ENCODE peak calls at places on chromosomes 11 and 22, in nine cellular contexts. R is endothelial cell of umbilical vein; D is lower lobe of right lung; J is CD8-positive, alpha-beta T cell; H is neural progenitor cell; B is endodermal cell; F is thoracic aorta; I is kidney; S is K562. Y is an unnamed sample.

GRCh38 chr11:69293819-69294505 is at the start of gene MYEOV:
- DNase-seq in R (peak; percentile 47), D (peak; percentile 59), J (no peak), H (peak; percentile 29), B (peak; percentile 93), F (no peak), I (peak; percentile 69), S (peak; percentile 98), Y (no peak)

GRCh38 chr22:48842583-48842945 is 985.1 kb downstream of the BRD1 start:
- DNase-seq in R (no peak), D (no peak), J (no peak), H (no peak), B (no peak), F (no peak), I (peak; percentile 53), S (no peak), Y (no peak)

GRCh38 chr11:22510741-22511140 is 114.9 kb downstream of the FANCF start:
- DNase-seq in R (no peak), D (no peak), J (no peak), H (no peak), B (no peak), F (no peak), I (no peak), S (no peak), Y (no peak)

GRCh38 chr22:41848468-41848867 is 15.6 kb downstream of the SREBF2 start:
- DNase-seq in R (no peak), D (peak; percentile 88), J (no peak), H (no peak), B (no peak), F (no peak), I (no peak), S (no peak), Y (no peak)

GRCh38 chr22:31332886-31333285 is 13.3 kb downstream of the PATZ1 start:
- DNase-seq in R (no peak), D (no peak), J (no peak), H (no peak), B (no peak), F (no peak), I (no peak), S (no peak), Y (no peak)

GRCh38 chr11:27642954-27643353 is 57.3 kb downstream of the BDNF start:
- DNase-seq in R (no peak), D (no peak), J (no peak), H (no peak), B (peak; percentile 24), F (no peak), I (no peak), S (no peak), Y (no peak)

GRCh38 chr11:107549954-107550285 is 15.6 kb downstream of the ALKBH8 start:
- DNase-seq in R (no peak), D (no peak), J (no peak), H (no peak), B (no peak), F (no peak), I (no peak), S (no peak), Y (no peak)

GRCh38 chr22:38775656-38776055 is 18.3 kb downstream of the DNAL4 start:
- DNase-seq in R (no peak), D (no peak), J (no peak), H (no peak), B (no peak), F (no peak), I (no peak), S (no peak), Y (no peak)

GRCh38 chr11:74466916-74467885 is at the start of gene KCNE3:
- DNase-seq in R (peak; percentile 13), D (peak; percentile 77), J (no peak), H (peak; percentile 40), B (peak; percentile 87), F (no peak), I (peak; percentile 86), S (peak; percentile 87), Y (no peak)

GRCh38 chr11:25981998-25982397 is 349.9 kb upstream of the ANO3 start:
- DNase-seq in R (peak; percentile 72), D (no peak), J (no peak), H (peak; percentile 65), B (no peak), F (no peak), I (no peak), S (no peak), Y (no peak)

GRCh38 chr11:111176603-111177002 is 68.9 kb upstream of the POU2AF2 start:
- DNase-seq in R (no peak), D (no peak), J (no peak), H (no peak), B (no peak), F (no peak), I (no peak), S (no peak), Y (no peak)

GRCh38 chr11:19237813-19238212 is 2.9 kb downstream of the E2F8 start:
- DNase-seq in R (no peak), D (no peak), J (no peak), H (no peak), B (no peak), F (no peak), I (no peak), S (no peak), Y (no peak)

GRCh38 chr11:82899191-82899820 is 924 bp downstream of the PRCP start:
- DNase-seq in R (peak; percentile 29), D (no peak), J (no peak), H (no peak), B (no peak), F (no peak), I (no peak), S (no peak), Y (no peak)

GRCh38 chr22:37283393-37283937 is 1.2 kb downstream of the CYTH4 start:
- DNase-seq in R (no peak), D (no peak), J (peak; percentile 80), H (no peak), B (no peak), F (no peak), I (no peak), S (no peak), Y (no peak)

GRCh38 chr11:60347084-60347797 is 20.2 kb downstream of the MS4A6E start:
- DNase-seq in R (no peak), D (no peak), J (no peak), H (no peak), B (no peak), F (no peak), I (no peak), S (no peak), Y (no peak)

GRCh38 chr11:9691865-9692264 is 28.0 kb downstream of the SWAP70 start:
- DNase-seq in R (peak; percentile 62), D (no peak), J (no peak), H (no peak), B (no peak), F (no peak), I (no peak), S (no peak), Y (no peak)

GRCh38 chr22:23550049-23550650 is 29.9 kb downstream of the IGLL1 start:
- DNase-seq in R (no peak), D (no peak), J (no peak), H (no peak), B (no peak), F (no peak), I (no peak), S (no peak), Y (no peak)

GRCh38 chr22:23553438-23553837 is 26.7 kb downstream of the IGLL1 start:
- DNase-seq in R (no peak), D (no peak), J (no peak), H (no peak), B (no peak), F (no peak), I (peak; percentile 43), S (no peak), Y (no peak)

GRCh38 chr22:23552573-23552972 is 27.5 kb downstream of the IGLL1 start:
- DNase-seq in R (no peak), D (no peak), J (no peak), H (no peak), B (no peak), F (no peak), I (no peak), S (no peak), Y (no peak)

GRCh38 chr22:23549198-23549595 is 30.9 kb downstream of the IGLL1 start:
- DNase-seq in R (no peak), D (no peak), J (no peak), H (no peak), B (no peak), F (no peak), I (no peak), S (no peak), Y (no peak)

GRCh38 chr22:23551385-23551784 is 28.7 kb downstream of the IGLL1 start:
- DNase-seq in R (no peak), D (no peak), J (no peak), H (no peak), B (no peak), F (no peak), I (no peak), S (no peak), Y (no peak)
- H3K9me3 ChIP-seq in R (no peaks in the 10 kb centered on the region), D (peaks cover 6% of the 10 kb centered on the region), J (no peaks in the 10 kb centered on the region), H (no peaks in the 10 kb centered on the region), B (peaks cover 16% of the 10 kb centered on the region), F (no peaks in the 10 kb centered on the region), I (no peaks in the 10 kb centered on the region), S (no peaks in the 10 kb centered on the region), Y (no peaks in the 10 kb centered on the region)

GRCh38 chr11:76756341-76756771 is 26.8 kb upstream of the TSKU start:
- DNase-seq in R (no peak), D (no peak), J (no peak), H (no peak), B (no peak), F (no peak), I (no peak), S (no peak), Y (no peak)
- H3K4me1 ChIP-seq in R (peaks cover 2% of the 10 kb centered on the region), D (peaks cover 17% of the 10 kb centered on the region), J (no peaks in the 10 kb centered on the region), H (peaks cover 39% of the 10 kb centered on the region), B (peaks cover 23% of the 10 kb centered on the region), F (peaks cover 18% of the 10 kb centered on the region), I (peaks cover 11% of the 10 kb centered on the region), S (peaks cover 19% of the 10 kb centered on the region), Y (peaks cover 39% of the 10 kb centered on the region)

DNA sequence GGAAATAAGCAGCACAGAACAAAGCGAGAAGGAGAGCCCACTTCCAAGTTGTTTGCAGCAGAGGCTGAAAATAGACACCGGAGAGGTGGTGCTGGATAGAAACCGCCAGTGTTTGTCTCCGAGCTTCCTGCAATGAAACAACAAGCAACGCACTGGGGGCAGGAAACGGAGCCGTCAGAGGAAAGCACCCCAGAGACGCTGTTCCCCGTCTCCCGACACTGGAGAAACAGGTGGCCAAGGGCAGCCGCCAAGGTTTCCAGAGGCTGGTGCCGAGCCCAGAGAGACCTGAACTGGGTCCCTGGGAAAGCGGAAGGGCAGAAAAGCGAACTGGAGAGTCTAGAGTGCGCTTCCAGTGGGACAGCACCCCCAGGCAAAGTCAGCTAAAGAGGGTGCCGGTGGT is 406.6 kb downstream of the SHANK2 start:
- DNase-seq in R (no peak), D (no peak), J (no peak), H (no peak), B (no peak), F (no peak), I (no peak), S (no peak), Y (no peak)
- H3K9me3 ChIP-seq in R (no peaks in the 10 kb centered on the region), D (no peaks in the 10 kb centered on the region), J (no peaks in the 10 kb centered on the region), H (no peaks in the 10 kb centered on the region), B (no peaks in the 10 kb centered on the region), F (no peaks in the 10 kb centered on the region), I (no peaks in the 10 kb centered on the region), S (no peaks in the 10 kb centered on the region), Y (no peaks in the 10 kb centered on the region)

DNA sequence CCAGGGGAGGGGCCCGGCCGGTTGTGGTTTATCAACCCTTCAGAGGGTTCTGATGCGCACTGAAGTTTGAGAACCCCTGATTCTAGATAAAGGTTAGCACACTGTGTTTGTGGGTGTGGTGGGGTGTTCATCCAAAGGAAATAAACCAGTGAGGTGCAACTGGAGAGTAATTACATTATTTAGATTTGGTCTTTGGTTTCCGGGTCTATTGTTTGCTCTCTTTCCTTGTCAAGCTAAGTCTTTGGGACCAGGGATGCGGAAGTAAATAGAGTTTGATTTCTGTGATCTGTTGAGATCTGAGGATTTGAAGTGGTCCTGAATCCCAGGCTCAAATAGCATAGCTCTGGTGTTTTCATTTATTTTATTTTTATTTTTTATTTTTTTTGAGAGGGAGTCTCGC is 50.5 kb upstream of the CLMP start:
- DNase-seq in R (no peak), D (no peak), J (no peak), H (no peak), B (no peak), F (no peak), I (no peak), S (no peak), Y (no peak)
- H3K4me1 ChIP-seq in R (no peaks in the 10 kb centered on the region), D (no peaks in the 10 kb centered on the region), J (no peaks in the 10 kb centered on the region), H (peaks cover 8% of the 10 kb centered on the region), B (peaks cover 14% of the 10 kb centered on the region), F (peaks cover 5% of the 10 kb centered on the region), I (no peaks in the 10 kb centered on the region), S (no peaks in the 10 kb centered on the region), Y (no peaks in the 10 kb centered on the region)